ENCODE peak calls at places on chromosomes 16 and 17, in seven cellular contexts. One of them, this sample, is unnamed.

GRCh38 chr16:47888142-47888541 is 267.7 kb downstream of the ABCC12 start:
- DNase-seq in KBM-7: no peak
- DNase-seq in CD4-positive, alpha-beta memory T cell: no peak
- DNase-seq in DMS153: no peak
- DNase-seq in B cell: no peak
- DNase-seq in NCI-H1048: no peak
- DNase-seq in NCI-H2081: no peak
- DNase-seq in this sample: no peak

GRCh38 chr16:23949630-23950290 is 114.0 kb downstream of the PRKCB start:
- DNase-seq in KBM-7: peak; percentile 84
- DNase-seq in CD4-positive, alpha-beta memory T cell: peak; percentile 79
- DNase-seq in DMS153: no peak
- DNase-seq in B cell: peak; percentile 80
- DNase-seq in NCI-H1048: no peak
- DNase-seq in NCI-H2081: no peak
- DNase-seq in this sample: peak; percentile 19

GRCh38 chr16:68972720-68973119 is 129.4 kb downstream of the TANGO6 start:
- DNase-seq in KBM-7: peak; percentile 71
- DNase-seq in CD4-positive, alpha-beta memory T cell: no peak
- DNase-seq in DMS153: peak; percentile 38
- DNase-seq in B cell: no peak
- DNase-seq in NCI-H1048: no peak
- DNase-seq in NCI-H2081: no peak
- DNase-seq in this sample: peak; percentile 49

GRCh38 chr16:77807-78443 is at the start of gene MPG:
- DNase-seq in KBM-7: peak; percentile 59
- DNase-seq in CD4-positive, alpha-beta memory T cell: peak; percentile 84
- DNase-seq in DMS153: peak; percentile 46
- DNase-seq in B cell: peak; percentile 85
- DNase-seq in NCI-H1048: no peak
- DNase-seq in NCI-H2081: peak; percentile 75
- DNase-seq in this sample: peak; percentile 84

GRCh38 chr16:70253291-70254094 is 1.8 kb upstream of the EXOSC6 start:
- DNase-seq in KBM-7: peak; percentile 22
- DNase-seq in CD4-positive, alpha-beta memory T cell: peak; percentile 24
- DNase-seq in DMS153: no peak
- DNase-seq in B cell: peak; percentile 43
- DNase-seq in NCI-H1048: no peak
- DNase-seq in NCI-H2081: no peak
- DNase-seq in this sample: peak; percentile 61

GRCh38 chr16:69324013-69324531 is 6.3 kb downstream of the PDF start:
- DNase-seq in KBM-7: no peak
- DNase-seq in CD4-positive, alpha-beta memory T cell: no peak
- DNase-seq in DMS153: no peak
- DNase-seq in B cell: no peak
- DNase-seq in NCI-H1048: no peak
- DNase-seq in NCI-H2081: no peak
- DNase-seq in this sample: peak; percentile 24

GRCh38 chr17:47726796-47727703 is 6.0 kb upstream of the TBX21 start:
- DNase-seq in KBM-7: no peak
- DNase-seq in CD4-positive, alpha-beta memory T cell: no peak
- DNase-seq in DMS153: no peak
- DNase-seq in B cell: no peak
- DNase-seq in NCI-H1048: no peak
- DNase-seq in NCI-H2081: no peak
- DNase-seq in this sample: no peak

GRCh38 chr17:13027246-13027645 is 9.4 kb upstream of the ELAC2 start:
- DNase-seq in KBM-7: no peak
- DNase-seq in CD4-positive, alpha-beta memory T cell: no peak
- DNase-seq in DMS153: no peak
- DNase-seq in B cell: no peak
- DNase-seq in NCI-H1048: no peak
- DNase-seq in NCI-H2081: no peak
- DNase-seq in this sample: no peak

GRCh38 chr17:330993-331701 is 21.5 kb downstream of the RPH3AL start:
- DNase-seq in KBM-7: no peak
- DNase-seq in CD4-positive, alpha-beta memory T cell: peak; percentile 33
- DNase-seq in DMS153: no peak
- DNase-seq in B cell: no peak
- DNase-seq in NCI-H1048: no peak
- DNase-seq in NCI-H2081: no peak
- DNase-seq in this sample: no peak

GRCh38 chr16:53061701-53062159 is 6.9 kb downstream of the CHD9 start:
- DNase-seq in KBM-7: peak; percentile 23
- DNase-seq in CD4-positive, alpha-beta memory T cell: no peak
- DNase-seq in DMS153: no peak
- DNase-seq in B cell: peak; percentile 87
- DNase-seq in NCI-H1048: no peak
- DNase-seq in NCI-H2081: no peak
- DNase-seq in this sample: peak; percentile 1

GRCh38 chr17:32820440-32820839 is 56.5 kb downstream of the MYO1D start:
- DNase-seq in KBM-7: no peak
- DNase-seq in CD4-positive, alpha-beta memory T cell: no peak
- DNase-seq in DMS153: no peak
- DNase-seq in B cell: no peak
- DNase-seq in NCI-H1048: no peak
- DNase-seq in NCI-H2081: no peak
- DNase-seq in this sample: no peak

GRCh38 chr17:2120550-2121335 is 65.8 kb downstream of the HIC1 start:
- DNase-seq in KBM-7: peak; percentile 21
- DNase-seq in CD4-positive, alpha-beta memory T cell: no peak
- DNase-seq in DMS153: no peak
- DNase-seq in B cell: no peak
- DNase-seq in NCI-H1048: no peak
- DNase-seq in NCI-H2081: no peak
- DNase-seq in this sample: no peak

GRCh38 chr16:79740153-79740720 is 139.7 kb upstream of the MAF start:
- DNase-seq in KBM-7: no peak
- DNase-seq in CD4-positive, alpha-beta memory T cell: no peak
- DNase-seq in DMS153: no peak
- DNase-seq in B cell: no peak
- DNase-seq in NCI-H1048: no peak
- DNase-seq in NCI-H2081: no peak
- DNase-seq in this sample: no peak

GRCh38 chr17:19343256-19343630 is 19.3 kb downstream of the B9D1 start:
- DNase-seq in KBM-7: no peak
- DNase-seq in CD4-positive, alpha-beta memory T cell: no peak
- DNase-seq in DMS153: no peak
- DNase-seq in B cell: no peak
- DNase-seq in NCI-H1048: no peak
- DNase-seq in NCI-H2081: no peak
- DNase-seq in this sample: no peak

GRCh38 chr16:5056347-5056746 is 9.4 kb downstream of the C16orf89 start:
- DNase-seq in KBM-7: peak; percentile 59
- DNase-seq in CD4-positive, alpha-beta memory T cell: peak; percentile 19
- DNase-seq in DMS153: no peak
- DNase-seq in B cell: peak; percentile 50
- DNase-seq in NCI-H1048: no peak
- DNase-seq in NCI-H2081: no peak
- DNase-seq in this sample: peak; percentile 72

GRCh38 chr16:30032083-30032819 is 1.2 kb upstream of the TLCD3B start:
- DNase-seq in KBM-7: peak; percentile 86
- DNase-seq in CD4-positive, alpha-beta memory T cell: peak; percentile 70
- DNase-seq in DMS153: peak; percentile 59
- DNase-seq in B cell: peak; percentile 61
- DNase-seq in NCI-H1048: peak; percentile 20
- DNase-seq in NCI-H2081: peak; percentile 75
- DNase-seq in this sample: peak; percentile 89

GRCh38 chr17:68972119-68972704 is 17.0 kb upstream of the ABCA8 start:
- DNase-seq in KBM-7: peak; percentile 72
- DNase-seq in CD4-positive, alpha-beta memory T cell: no peak
- DNase-seq in DMS153: no peak
- DNase-seq in B cell: no peak
- DNase-seq in NCI-H1048: no peak
- DNase-seq in NCI-H2081: no peak
- DNase-seq in this sample: peak; percentile 50

GRCh38 chr17:63634163-63634562 is 11.9 kb downstream of the MAP3K3 start:
- DNase-seq in KBM-7: peak; percentile 79
- DNase-seq in CD4-positive, alpha-beta memory T cell: no peak
- DNase-seq in DMS153: no peak
- DNase-seq in B cell: no peak
- DNase-seq in NCI-H1048: no peak
- DNase-seq in NCI-H2081: no peak
- DNase-seq in this sample: peak; percentile 63

GRCh38 chr17:7440823-7441174 is 1.5 kb downstream of the FGF11 start:
- DNase-seq in KBM-7: no peak
- DNase-seq in CD4-positive, alpha-beta memory T cell: no peak
- DNase-seq in DMS153: no peak
- DNase-seq in B cell: no peak
- DNase-seq in NCI-H1048: no peak
- DNase-seq in NCI-H2081: no peak
- DNase-seq in this sample: peak; percentile 89

GRCh38 chr17:18319604-18320256 is 4.6 kb downstream of the SMCR8 start:
- DNase-seq in KBM-7: peak; percentile 56
- DNase-seq in CD4-positive, alpha-beta memory T cell: no peak
- DNase-seq in DMS153: no peak
- DNase-seq in B cell: no peak
- DNase-seq in NCI-H1048: no peak
- DNase-seq in NCI-H2081: no peak
- DNase-seq in this sample: no peak

GRCh38 chr17:9878791-9879525 is 26.1 kb downstream of the RCVRN start:
- DNase-seq in KBM-7: no peak
- DNase-seq in CD4-positive, alpha-beta memory T cell: no peak
- DNase-seq in DMS153: no peak
- DNase-seq in B cell: no peak
- DNase-seq in NCI-H1048: no peak
- DNase-seq in NCI-H2081: no peak
- DNase-seq in this sample: no peak

GRCh38 chr16:55487048-55487803 is 8.2 kb downstream of the MMP2 start:
- DNase-seq in KBM-7: no peak
- DNase-seq in CD4-positive, alpha-beta memory T cell: no peak
- DNase-seq in DMS153: no peak
- DNase-seq in B cell: no peak
- DNase-seq in NCI-H1048: no peak
- DNase-seq in NCI-H2081: no peak
- DNase-seq in this sample: no peak